ENCODE peak calls at places on chromosomes 7 and 10, in five cellular contexts. D, E, W, G and Y are unnamed samples.

GRCh38 chr7:81300779-81301178 is 381.9 kb upstream of the SEMA3C start:
- DNase-seq in D (no peak), E (no peak), W (no peak), G (no peak), Y (peak; percentile 34)

GRCh38 chr7:7917593-7917992 is 51.0 kb upstream of the GLCCI1 start:
- DNase-seq in D (no peak), E (no peak), W (no peak), G (no peak), Y (no peak)

GRCh38 chr10:7950981-7951847 is 103.3 kb upstream of the GATA3 start:
- DNase-seq in D (no peak), E (no peak), W (peak; percentile 47), G (no peak), Y (peak; percentile 31)

GRCh38 chr10:124087672-124088634 is 5.4 kb downstream of the CHST15 start:
- DNase-seq in D (no peak), E (no peak), W (no peak), G (peak; percentile 86), Y (peak; percentile 71)

GRCh38 chr7:124566576-124566975 is 199.0 kb downstream of the GPR37 start:
- DNase-seq in D (no peak), E (peak; percentile 34), W (no peak), G (no peak), Y (no peak)

GRCh38 chr7:151756076-151756731 is 120.7 kb downstream of the PRKAG2 start:
- DNase-seq in D (no peak), E (no peak), W (peak; percentile 55), G (no peak), Y (peak; percentile 78)

GRCh38 chr7:2100278-2101205 is 132.2 kb downstream of the MAD1L1 start:
- DNase-seq in D (no peak), E (no peak), W (no peak), G (no peak), Y (peak; percentile 32)

GRCh38 chr10:21299330-21299729 is 226.2 kb downstream of the SKIDA1 start:
- DNase-seq in D (no peak), E (no peak), W (no peak), G (no peak), Y (no peak)

GRCh38 chr7:15334524-15335269 is 227.1 kb downstream of the AGMO start:
- DNase-seq in D (no peak), E (no peak), W (no peak), G (peak; percentile 43), Y (no peak)

GRCh38 chr7:4249241-4249640 is 432.9 kb upstream of the FOXK1 start:
- DNase-seq in D (no peak), E (no peak), W (no peak), G (no peak), Y (no peak)

GRCh38 chr7:74344128-74344496 is 54.9 kb downstream of the CLIP2 start:
- DNase-seq in D (no peak), E (no peak), W (peak; percentile 10), G (no peak), Y (no peak)

GRCh38 chr7:80770675-80771081 is 132.2 kb downstream of the CD36 start:
- DNase-seq in D (no peak), E (no peak), W (no peak), G (no peak), Y (no peak)

GRCh38 chr10:35940067-35940989 is 298.2 kb upstream of the FZD8 start:
- DNase-seq in D (no peak), E (no peak), W (no peak), G (no peak), Y (peak; percentile 14)